ENCODE peak calls at places on chromosomes 1 and 21, in four cellular contexts. A is H9, J is mesendoderm, N is H1. R is an unnamed sample.

GRCh38 chr21:43921979-43922945 is 57.2 kb downstream of the AGPAT3 start:
- DNase-seq in A (no peak), J (peak; percentile 69), N (no peak), R (no peak)

GRCh38 chr1:178500091-178500770 is 3.5 kb upstream of the CLEC20A start:
- DNase-seq in A (peak; percentile 50), J (peak; percentile 73), N (no peak), R (peak; percentile 8)

GRCh38 chr1:26189751-26190275 is 589 bp upstream of the CATSPER4 start:
- DNase-seq in A (no peak), J (no peak), N (no peak), R (no peak)

GRCh38 chr21:46038871-46039397 is 57.4 kb downstream of the COL6A1 start:
- DNase-seq in A (no peak), J (no peak), N (peak; percentile 46), R (no peak)

GRCh38 chr1:8061210-8061609 is 35.1 kb upstream of the ERRFI1 start:
- DNase-seq in A (no peak), J (no peak), N (no peak), R (peak; percentile 88)

GRCh38 chr1:113978863-113979702 is at the start of gene OLFML3:
- DNase-seq in A (peak; percentile 90), J (peak; percentile 97), N (peak; percentile 85), R (peak; percentile 86)

GRCh38 chr1:21381354-21381753 is 58.6 kb upstream of the NBPF3 start:
- DNase-seq in A (no peak), J (peak; percentile 5), N (no peak), R (no peak)

GRCh38 chr1:24912359-24913273 is 17.5 kb downstream of the RUNX3 start:
- DNase-seq in A (no peak), J (no peak), N (no peak), R (peak; percentile 87)

GRCh38 chr1:155872527-155872926 is 13.2 kb downstream of the SYT11 start:
- DNase-seq in A (no peak), J (no peak), N (no peak), R (no peak)

GRCh38 chr1:180950321-180950720 is 37.6 kb downstream of the KIAA1614 start:
- DNase-seq in A (no peak), J (no peak), N (no peak), R (no peak)

GRCh38 chr1:115771094-115771846 is 2.8 kb upstream of the CASQ2 start:
- DNase-seq in A (peak; percentile 78), J (peak; percentile 94), N (peak; percentile 72), R (peak; percentile 45)

GRCh38 chr1:173052681-173053196 is 2.0 kb upstream of the TNFSF18 start:
- DNase-seq in A (no peak), J (peak; percentile 31), N (no peak), R (no peak)

GRCh38 chr1:94022471-94023189 is 98.3 kb downstream of the ABCA4 start:
- DNase-seq in A (no peak), J (no peak), N (no peak), R (no peak)

GRCh38 chr21:46054447-46054846 is 43.5 kb upstream of the COL6A2 start:
- DNase-seq in A (peak; percentile 47), J (peak; percentile 34), N (peak; percentile 47), R (no peak)

GRCh38 chr1:152185544-152186391 is 26.7 kb upstream of the RPTN start:
- DNase-seq in A (peak; percentile 58), J (peak; percentile 72), N (peak; percentile 42), R (peak; percentile 24)

GRCh38 chr1:51733793-51734522 is 117.1 kb downstream of the OSBPL9 start:
- DNase-seq in A (no peak), J (no peak), N (no peak), R (peak; percentile 34)

GRCh38 chr1:6440198-6441126 is 15.9 kb downstream of the ESPN start:
- DNase-seq in A (peak; percentile 85), J (peak; percentile 73), N (peak; percentile 87), R (peak; percentile 41)

GRCh38 chr1:61956774-61957173 is 214.5 kb downstream of the PATJ start:
- DNase-seq in A (no peak), J (peak; percentile 26), N (no peak), R (no peak)

GRCh38 chr1:212030936-212031528 is 4.3 kb downstream of the INTS7 start:
- DNase-seq in A (no peak), J (peak; percentile 66), N (no peak), R (no peak)

GRCh38 chr1:154745286-154745731 is 124.8 kb downstream of the KCNN3 start:
- DNase-seq in A (no peak), J (no peak), N (no peak), R (no peak)

GRCh38 chr1:113987259-113987658 is 8.0 kb downstream of the OLFML3 start:
- DNase-seq in A (no peak), J (no peak), N (no peak), R (no peak)

GRCh38 chr1:106608836-106609235 is 447.6 kb upstream of the PRMT6 start:
- DNase-seq in A (no peak), J (no peak), N (no peak), R (no peak)

GRCh38 chr1:150493175-150493574 is 6.0 kb downstream of the TARS2 start:
- DNase-seq in A (no peak), J (no peak), N (no peak), R (no peak)

GRCh38 chr1:244049142-244049968 is 1.7 kb upstream of the ZBTB18 start:
- DNase-seq in A (no peak), J (peak; percentile 52), N (no peak), R (peak; percentile 55)

GRCh38 chr1:13543927-13544556 is 30.2 kb upstream of the LRRC38 start:
- DNase-seq in A (no peak), J (peak; percentile 30), N (no peak), R (peak; percentile 13)

GRCh38 chr21:44658511-44658910 is 779 bp downstream of the KRTAP12-3 start:
- DNase-seq in A (no peak), J (no peak), N (no peak), R (no peak)

GRCh38 chr1:45014403-45015028 is 2.5 kb downstream of the UROD start:
- DNase-seq in A (peak; percentile 84), J (peak; percentile 89), N (peak; percentile 90), R (peak; percentile 87)

GRCh38 chr1:150836129-150836773 is 28.2 kb upstream of the CTSK start:
- DNase-seq in A (no peak), J (no peak), N (no peak), R (no peak)

GRCh38 chr1:29096255-29096896 is 27.3 kb downstream of the TMEM200B start:
- DNase-seq in A (no peak), J (no peak), N (no peak), R (peak; percentile 10)

GRCh38 chr1:51044834-51045233 is 57.2 kb upstream of the C1orf185 start:
- DNase-seq in A (no peak), J (no peak), N (no peak), R (no peak)

GRCh38 chr1:42004860-42005259 is 86.1 kb upstream of the HIVEP3 start:
- DNase-seq in A (no peak), J (no peak), N (no peak), R (no peak)

GRCh38 chr1:236140705-236141446 is 1.5 kb upstream of the GPR137B start:
- DNase-seq in A (no peak), J (peak; percentile 68), N (peak; percentile 47), R (peak; percentile 29)

GRCh38 chr1:25110480-25110879 is 121.8 kb downstream of the SYF2 start:
- DNase-seq in A (no peak), J (no peak), N (no peak), R (no peak)

GRCh38 chr1:185314416-185314815 is 2.6 kb downstream of the IVNS1ABP start:
- DNase-seq in A (no peak), J (peak; percentile 47), N (no peak), R (peak; percentile 71)

GRCh38 chr1:185309566-185309965 is 7.5 kb downstream of the IVNS1ABP start:
- DNase-seq in A (no peak), J (no peak), N (no peak), R (no peak)

GRCh38 chr1:185308126-185308525 is 8.9 kb downstream of the IVNS1ABP start:
- DNase-seq in A (no peak), J (no peak), N (no peak), R (no peak)

GRCh38 chr1:185312361-185312760 is 4.7 kb downstream of the IVNS1ABP start:
- DNase-seq in A (no peak), J (no peak), N (no peak), R (no peak)

DNA sequence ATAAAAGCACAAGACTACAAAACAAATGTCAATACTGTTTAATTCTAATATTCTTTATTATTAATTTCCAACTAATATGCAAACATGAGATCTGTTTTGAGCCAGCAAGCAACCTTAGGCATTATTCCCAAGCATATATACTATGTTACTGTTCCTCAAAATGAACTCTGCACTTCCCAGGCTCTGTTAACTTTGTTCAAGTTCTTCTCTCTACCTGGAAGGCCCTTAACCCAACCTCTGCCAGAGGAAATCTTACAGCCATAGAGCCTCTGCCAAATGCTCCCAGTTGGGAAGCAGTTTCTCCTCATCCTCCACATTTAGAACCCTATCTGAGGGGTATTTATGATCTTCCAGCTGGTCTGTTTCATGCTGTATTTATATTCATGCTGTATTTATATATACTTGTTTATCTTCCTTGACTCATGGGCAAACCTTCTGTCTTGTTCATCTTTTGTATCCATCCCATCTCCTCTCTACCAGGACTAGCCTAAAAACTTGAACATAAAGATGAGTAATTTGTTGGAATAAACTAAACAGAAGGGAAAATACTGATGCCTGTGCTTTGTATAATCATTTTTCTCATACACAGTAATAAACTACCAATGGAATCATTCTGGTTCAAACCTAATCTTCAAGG is 5.3 kb downstream of the IVNS1ABP start:
- DNase-seq in A (no peak), J (no peak), N (no peak), R (no peak)
- H3K79me2 ChIP-seq in A (peaks cover 51% of the 10 kb centered on the region), J (peaks cover 59% of the 10 kb centered on the region), N (peaks cover 42% of the 10 kb centered on the region), R (peaks cover 13% of the 10 kb centered on the region)

GRCh38 chr1:38047603-38048146 is 1.1 kb upstream of the POU3F1 start:
- DNase-seq in A (peak; percentile 77), J (peak; percentile 76), N (peak; percentile 72), R (no peak)
- H2AK5ac ChIP-seq in A (no peak overlapping the region), J (no peak overlapping the region), N (no peak overlapping the region), R (no peak overlapping the region)

DNA sequence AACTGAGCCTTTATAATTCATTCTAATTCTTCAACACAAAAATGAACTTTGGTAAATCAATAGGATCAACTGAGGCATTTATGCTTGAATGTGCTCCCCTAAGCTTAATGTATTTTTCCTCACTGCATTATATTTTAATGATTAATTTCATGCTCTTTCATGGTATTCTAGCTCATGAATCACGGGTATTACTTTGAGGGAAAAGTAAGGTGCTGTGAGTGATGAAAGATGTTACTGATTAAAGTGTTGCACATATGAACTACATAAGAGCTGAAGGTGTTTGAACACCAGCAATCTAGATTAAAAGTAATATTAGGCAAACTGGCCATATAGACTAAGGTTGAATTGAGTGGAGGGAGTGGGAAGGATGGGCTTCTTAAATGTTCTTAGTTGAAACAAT is 1.9 kb downstream of the DPYD start:
- DNase-seq in A (no peak), J (no peak), N (no peak), R (no peak)
- H3K79me2 ChIP-seq in A (no peaks in the 10 kb centered on the region), J (no peaks in the 10 kb centered on the region), N (no peaks in the 10 kb centered on the region), R (no peaks in the 10 kb centered on the region)

GRCh38 chr1:183609313-183609712 is 19.1 kb upstream of the NCF2 start:
- DNase-seq in A (no peak), J (peak; percentile 25), N (no peak), R (no peak)
- H2AK5ac ChIP-seq in A (no peak overlapping the region), J (no peak overlapping the region), N (no peak overlapping the region), R (no peak overlapping the region)

R was measured in trophoblast cell.